ENCODE peak calls at places on chromosomes 4 and X, in four cellular contexts. V is stimulated activated CD4-positive, alpha-beta T cell treated with anti-CD3 and anti-CD28 coated beads, Interleukin-4, amount 100 ng/mL, for 48 hours; D is AG04450; Y is NCI-H2171. N is an unnamed sample.

GRCh38 chrX:142201113-142201512 is 4.0 kb downstream of the MAGEC2 start:
- DNase-seq in V (no peak), D (no peak), Y (no peak), N (no peak)

GRCh38 chrX:38006283-38006682 is at the start of gene SYTL5:
- DNase-seq in V (no peak), D (no peak), Y (no peak), N (no peak)

GRCh38 chrX:154113729-154114128 is 16.2 kb upstream of the MECP2 start:
- DNase-seq in V (no peak), D (no peak), Y (no peak), N (no peak)

GRCh38 chrX:110396777-110397176 is 38.1 kb downstream of the RTL9 start:
- DNase-seq in V (no peak), D (no peak), Y (no peak), N (no peak)

GRCh38 chr4:153223418-153223792 is 19.2 kb downstream of the TRIM2 start:
- DNase-seq in V (no peak), D (no peak), Y (no peak), N (no peak)

GRCh38 chrX:98065151-98065550 is 1181.4 kb downstream of the RPA4 start:
- DNase-seq in V (no peak), D (no peak), Y (no peak), N (no peak)

GRCh38 chrX:13545731-13546130 is 23.7 kb upstream of the EGFL6 start:
- DNase-seq in V (no peak), D (no peak), Y (no peak), N (no peak)

GRCh38 chr4:184400375-184400870 is 73.9 kb downstream of the IRF2 start:
- DNase-seq in V (no peak), D (peak; percentile 75), Y (no peak), N (no peak)

GRCh38 chr4:93731448-93731847 is 97.1 kb upstream of the ATOH1 start:
- DNase-seq in V (no peak), D (no peak), Y (no peak), N (no peak)

GRCh38 chr4:52612341-52612740 is 46.8 kb downstream of the USP46 start:
- DNase-seq in V (no peak), D (no peak), Y (no peak), N (no peak)

GRCh38 chr4:165443276-165443675 is 64.5 kb downstream of the CPE start:
- DNase-seq in V (no peak), D (no peak), Y (no peak), N (no peak)

GRCh38 chr4:20433101-20433705 is 181.5 kb downstream of the SLIT2 start:
- DNase-seq in V (no peak), D (no peak), Y (no peak), N (no peak)

GRCh38 chrX:131739823-131740222 is 195.9 kb downstream of the OR13H1 start:
- DNase-seq in V (no peak), D (no peak), Y (no peak), N (no peak)

GRCh38 chrX:103520391-103520790 is 1.1 kb upstream of the RAB40A start:
- DNase-seq in V (no peak), D (peak; percentile 10), Y (no peak), N (no peak)

GRCh38 chr4:4994312-4995097 is 24.8 kb downstream of the CYTL1 start:
- DNase-seq in V (no peak), D (no peak), Y (no peak), N (no peak)

GRCh38 chr4:141155586-141155985 is 22.3 kb upstream of the RNF150 start:
- DNase-seq in V (no peak), D (no peak), Y (no peak), N (no peak)

GRCh38 chrX:41043950-41044349 is 41.3 kb upstream of the USP9X start:
- DNase-seq in V (no peak), D (no peak), Y (no peak), N (no peak)

GRCh38 chrX:46260502-46260901 is 284.7 kb downstream of the ZNF674 start:
- DNase-seq in V (no peak), D (no peak), Y (no peak), N (no peak)

GRCh38 chrX:17744896-17745523 is 7.7 kb downstream of the SCML1 start:
- DNase-seq in V (no peak), D (no peak), Y (no peak), N (no peak)

GRCh38 chrX:150361070-150361776 is 1.9 kb upstream of the MAMLD1 start:
- DNase-seq in V (no peak), D (no peak), Y (no peak), N (no peak)

GRCh38 chr4:71396382-71396781 is 57.6 kb downstream of the SLC4A4 start:
- DNase-seq in V (no peak), D (peak; percentile 39), Y (no peak), N (no peak)

GRCh38 chrX:153442463-153442862 is 3.4 kb downstream of the TREX2 start:
- DNase-seq in V (no peak), D (no peak), Y (no peak), N (no peak)